ENCODE peak calls at places on chromosome 11, in four cellular contexts. F is hypothalamus, Q is hepatocyte, W is WTC11. Y is an unnamed sample.

GRCh38 chr11:44505591-44506054 is 59.8 kb upstream of the CD82 start:
- DNase-seq in Q (no peak), F (no peak), W (no peak), Y (no peak)

GRCh38 chr11:79160786-79161403 is 279.9 kb downstream of the TENM4 start:
- DNase-seq in Q (peak), F (no peak), W (no peak), Y (no peak)

GRCh38 chr11:31870609-31871309 is 59.6 kb upstream of the PAX6 start:
- DNase-seq in W (peak), Q (peak), F (peak), Y (no peak)

GRCh38 chr11:2413735-2414579 is 13.4 kb downstream of the TSSC4 start:
- DNase-seq in Q (no peak), F (no peak), W (no peak), Y (no peak)

GRCh38 chr11:75078233-75078632 is 18.4 kb downstream of the OR2AT4 start:
- DNase-seq in Q (no peak), W (no peak), F (no peak), Y (no peak)

GRCh38 chr11:77278595-77279506 is 22.6 kb downstream of the GDPD4 start:
- DNase-seq in W (no peak), Q (no peak), F (no peak), Y (no peak)

GRCh38 chr11:12239396-12240298 is 129.3 kb downstream of the MICAL2 start:
- DNase-seq in Q (no peak), W (no peak), F (no peak), Y (no peak)

GRCh38 chr11:92406472-92406871 is 181.9 kb downstream of the FAT3 start:
- DNase-seq in W (no peak), F (no peak), Q (no peak), Y (no peak)

GRCh38 chr11:120068114-120068573 is 69.8 kb downstream of the TRIM29 start:
- DNase-seq in F (no peak), Q (peak), W (no peak), Y (no peak)

GRCh38 chr11:797300-798092 is 585 bp downstream of the SLC25A22 start:
- DNase-seq in F (peak), Q (peak), W (peak), Y (peak)

GRCh38 chr11:18749681-18750319 is 23.8 kb upstream of the IGSF22 start:
- DNase-seq in Q (peak), W (peak), F (peak), Y (no peak)

GRCh38 chr11:33835143-33835878 is 56.6 kb downstream of the LMO2 start:
- DNase-seq in W (no peak), Q (peak), F (no peak), Y (no peak)

GRCh38 chr11:103624708-103625623 is 411.5 kb upstream of the DDI1 start:
- DNase-seq in Q (no peak), F (no peak), W (no peak), Y (no peak)

GRCh38 chr11:123082977-123083376 is 21.0 kb upstream of the HSPA8 start:
- DNase-seq in W (no peak), F (no peak), Q (no peak), Y (no peak)

GRCh38 chr11:2269601-2270321 is 627 bp downstream of the ASCL2 start:
- DNase-seq in F (no peak), Q (peak), W (peak), Y (no peak)

GRCh38 chr11:121557348-121557747 is 104.6 kb upstream of the SORL1-AS1 start:
- DNase-seq in Q (no peak), F (no peak), W (no peak), Y (no peak)

GRCh38 chr11:75273331-75273988 is 32.9 kb downstream of the TPBGL start:
- DNase-seq in W (no peak), F (no peak), Q (no peak), Y (no peak)

GRCh38 chr11:72584293-72584921 is 89.8 kb downstream of the PDE2A start:
- DNase-seq in F (no peak), Q (no peak), W (peak), Y (peak)

GRCh38 chr11:102139081-102139498 is 28.8 kb downstream of the YAP1 start:
- DNase-seq in W (no peak), Q (peak), F (no peak), Y (no peak)

GRCh38 chr11:86717817-86718501 is 45.5 kb upstream of the ME3 start:
- DNase-seq in F (no peak), Q (peak), W (no peak), Y (no peak)

GRCh38 chr11:25953015-25953414 is 378.9 kb upstream of the ANO3 start:
- DNase-seq in Q (no peak), F (no peak), W (no peak), Y (no peak)

GRCh38 chr11:123166095-123166559 is 28.9 kb downstream of the CLMP start:
- DNase-seq in W (peak), F (no peak), Q (peak), Y (no peak)

GRCh38 chr11:9568854-9569587 is 4.4 kb upstream of the WEE1 start:
- DNase-seq in W (peak), Q (peak), F (no peak), Y (no peak)

GRCh38 chr11:16992846-16993245 is 21.4 kb downstream of the PLEKHA7 start:
- DNase-seq in Q (no peak), W (no peak), F (no peak), Y (no peak)

GRCh38 chr11:86150826-86151187 is 81.9 kb upstream of the PICALM start:
- DNase-seq in Q (peak), W (no peak), F (no peak), Y (no peak)

GRCh38 chr11:114821626-114822025 is 143.3 kb downstream of the NXPE2 start:
- DNase-seq in W (peak), F (peak), Q (peak), Y (no peak)

GRCh38 chr11:134764966-134765365 is 352.9 kb upstream of the B3GAT1 start:
- DNase-seq in F (no peak), Q (no peak), W (no peak), Y (no peak)

GRCh38 chr11:35359321-35360058 is 59.9 kb downstream of the SLC1A2 start:
- DNase-seq in W (no peak), F (no peak), Q (no peak), Y (no peak)

GRCh38 chr11:95147364-95147905 is 57.8 kb downstream of the ENDOD1 start:
- DNase-seq in F (peak), W (no peak), Q (peak), Y (no peak)

GRCh38 chr11:6746086-6746618 is 25.6 kb downstream of the OR2AG2 start:
- DNase-seq in F (no peak), W (no peak), Q (no peak), Y (peak)

GRCh38 chr11:19907839-19908238 is 195.2 kb downstream of the NAV2 start:
- DNase-seq in W (no peak), Q (no peak), F (no peak), Y (no peak)

GRCh38 chr11:124301482-124301881 is 12.3 kb downstream of the OR8D1 start:
- DNase-seq in W (no peak), Q (no peak), F (no peak), Y (no peak)

GRCh38 chr11:119983816-119984215 is 154.1 kb downstream of the TRIM29 start:
- DNase-seq in Q (no peak), F (no peak), W (no peak), Y (no peak)

GRCh38 chr11:69539416-69540117 is 58.1 kb downstream of the LINC01488 start:
- DNase-seq in Q (no peak), F (peak), W (no peak), Y (peak)